ENCODE peak calls at places on chromosomes 11 and 22, in eight cellular contexts. One of them, this sample, is unnamed.

GRCh38 chr22:19266547-19267086 is 24.9 kb downstream of the CLTCL1 start:
- DNase-seq in RCC 7860: no peak
- DNase-seq in stimulated activated CD8-positive, alpha-beta memory T cell treated with anti-CD3 and anti-CD28 coated beads, Interleukin-15, amount 100 ng/mL, for 1 hour: no peak
- DNase-seq in activated CD4-positive, alpha-beta T cell treated with anti-CD3 and anti-CD28 coated beads, Interleukin-2, amount 50 U/mL, for 1 hour: no peak
- DNase-seq in NT2/D1: no peak
- DNase-seq in activated CD4-positive, CD25-positive, alpha-beta regulatory T cell: no peak
- DNase-seq in stimulated activated naive CD4-positive, alpha-beta T cell: no peak
- DNase-seq in CD4-positive, alpha-beta memory T cell: no peak
- DNase-seq in this sample: no peak

GRCh38 chr22:25210831-25211230 is 8.6 kb upstream of the CRYBB2 start:
- DNase-seq in RCC 7860: no peak
- DNase-seq in stimulated activated CD8-positive, alpha-beta memory T cell treated with anti-CD3 and anti-CD28 coated beads, Interleukin-15, amount 100 ng/mL, for 1 hour: no peak
- DNase-seq in activated CD4-positive, alpha-beta T cell treated with anti-CD3 and anti-CD28 coated beads, Interleukin-2, amount 50 U/mL, for 1 hour: no peak
- DNase-seq in NT2/D1: no peak
- DNase-seq in activated CD4-positive, CD25-positive, alpha-beta regulatory T cell: no peak
- DNase-seq in stimulated activated naive CD4-positive, alpha-beta T cell: no peak
- DNase-seq in CD4-positive, alpha-beta memory T cell: no peak
- DNase-seq in this sample: no peak

GRCh38 chr11:747176-748006 is at the start of gene TALDO1:
- DNase-seq in RCC 7860: peak; percentile 72
- DNase-seq in stimulated activated CD8-positive, alpha-beta memory T cell treated with anti-CD3 and anti-CD28 coated beads, Interleukin-15, amount 100 ng/mL, for 1 hour: peak; percentile 43
- DNase-seq in activated CD4-positive, alpha-beta T cell treated with anti-CD3 and anti-CD28 coated beads, Interleukin-2, amount 50 U/mL, for 1 hour: peak; percentile 72
- DNase-seq in NT2/D1: peak; percentile 86
- DNase-seq in activated CD4-positive, CD25-positive, alpha-beta regulatory T cell: peak; percentile 62
- DNase-seq in stimulated activated naive CD4-positive, alpha-beta T cell: peak; percentile 55
- DNase-seq in CD4-positive, alpha-beta memory T cell: peak; percentile 62
- DNase-seq in this sample: peak; percentile 96

GRCh38 chr22:38097557-38098409 is 12.7 kb downstream of the BAIAP2L2 start:
- DNase-seq in RCC 7860: no peak
- DNase-seq in stimulated activated CD8-positive, alpha-beta memory T cell treated with anti-CD3 and anti-CD28 coated beads, Interleukin-15, amount 100 ng/mL, for 1 hour: no peak
- DNase-seq in activated CD4-positive, alpha-beta T cell treated with anti-CD3 and anti-CD28 coated beads, Interleukin-2, amount 50 U/mL, for 1 hour: no peak
- DNase-seq in NT2/D1: no peak
- DNase-seq in activated CD4-positive, CD25-positive, alpha-beta regulatory T cell: no peak
- DNase-seq in stimulated activated naive CD4-positive, alpha-beta T cell: no peak
- DNase-seq in CD4-positive, alpha-beta memory T cell: no peak
- DNase-seq in this sample: peak; percentile 76

GRCh38 chr11:116284930-116285329 is 487.9 kb downstream of the BUD13 start:
- DNase-seq in RCC 7860: no peak
- DNase-seq in stimulated activated CD8-positive, alpha-beta memory T cell treated with anti-CD3 and anti-CD28 coated beads, Interleukin-15, amount 100 ng/mL, for 1 hour: no peak
- DNase-seq in activated CD4-positive, alpha-beta T cell treated with anti-CD3 and anti-CD28 coated beads, Interleukin-2, amount 50 U/mL, for 1 hour: no peak
- DNase-seq in NT2/D1: no peak
- DNase-seq in activated CD4-positive, CD25-positive, alpha-beta regulatory T cell: no peak
- DNase-seq in stimulated activated naive CD4-positive, alpha-beta T cell: no peak
- DNase-seq in CD4-positive, alpha-beta memory T cell: no peak
- DNase-seq in this sample: no peak

GRCh38 chr11:67248653-67249052 is 17.6 kb upstream of the GRK2 start:
- DNase-seq in RCC 7860: no peak
- DNase-seq in stimulated activated CD8-positive, alpha-beta memory T cell treated with anti-CD3 and anti-CD28 coated beads, Interleukin-15, amount 100 ng/mL, for 1 hour: no peak
- DNase-seq in activated CD4-positive, alpha-beta T cell treated with anti-CD3 and anti-CD28 coated beads, Interleukin-2, amount 50 U/mL, for 1 hour: no peak
- DNase-seq in NT2/D1: no peak
- DNase-seq in activated CD4-positive, CD25-positive, alpha-beta regulatory T cell: no peak
- DNase-seq in stimulated activated naive CD4-positive, alpha-beta T cell: no peak
- DNase-seq in CD4-positive, alpha-beta memory T cell: no peak
- DNase-seq in this sample: no peak

GRCh38 chr22:33975841-33976240 is 55.6 kb upstream of the LARGE1 start:
- DNase-seq in RCC 7860: no peak
- DNase-seq in stimulated activated CD8-positive, alpha-beta memory T cell treated with anti-CD3 and anti-CD28 coated beads, Interleukin-15, amount 100 ng/mL, for 1 hour: no peak
- DNase-seq in activated CD4-positive, alpha-beta T cell treated with anti-CD3 and anti-CD28 coated beads, Interleukin-2, amount 50 U/mL, for 1 hour: no peak
- DNase-seq in NT2/D1: no peak
- DNase-seq in activated CD4-positive, CD25-positive, alpha-beta regulatory T cell: no peak
- DNase-seq in stimulated activated naive CD4-positive, alpha-beta T cell: no peak
- DNase-seq in CD4-positive, alpha-beta memory T cell: no peak
- DNase-seq in this sample: no peak

GRCh38 chr11:79932612-79933011 is 491.8 kb upstream of the TENM4 start:
- DNase-seq in RCC 7860: no peak
- DNase-seq in stimulated activated CD8-positive, alpha-beta memory T cell treated with anti-CD3 and anti-CD28 coated beads, Interleukin-15, amount 100 ng/mL, for 1 hour: no peak
- DNase-seq in activated CD4-positive, alpha-beta T cell treated with anti-CD3 and anti-CD28 coated beads, Interleukin-2, amount 50 U/mL, for 1 hour: no peak
- DNase-seq in NT2/D1: no peak
- DNase-seq in activated CD4-positive, CD25-positive, alpha-beta regulatory T cell: no peak
- DNase-seq in stimulated activated naive CD4-positive, alpha-beta T cell: no peak
- DNase-seq in CD4-positive, alpha-beta memory T cell: no peak
- DNase-seq in this sample: no peak

GRCh38 chr11:65501005-65501529 is 2.2 kb downstream of the MALAT1 start:
- DNase-seq in RCC 7860: no peak
- DNase-seq in stimulated activated CD8-positive, alpha-beta memory T cell treated with anti-CD3 and anti-CD28 coated beads, Interleukin-15, amount 100 ng/mL, for 1 hour: no peak
- DNase-seq in activated CD4-positive, alpha-beta T cell treated with anti-CD3 and anti-CD28 coated beads, Interleukin-2, amount 50 U/mL, for 1 hour: no peak
- DNase-seq in NT2/D1: no peak
- DNase-seq in activated CD4-positive, CD25-positive, alpha-beta regulatory T cell: no peak
- DNase-seq in stimulated activated naive CD4-positive, alpha-beta T cell: no peak
- DNase-seq in CD4-positive, alpha-beta memory T cell: no peak
- DNase-seq in this sample: no peak

GRCh38 chr22:31497148-31497938 is 1.0 kb downstream of the SFI1 start:
- DNase-seq in RCC 7860: no peak
- DNase-seq in stimulated activated CD8-positive, alpha-beta memory T cell treated with anti-CD3 and anti-CD28 coated beads, Interleukin-15, amount 100 ng/mL, for 1 hour: no peak
- DNase-seq in activated CD4-positive, alpha-beta T cell treated with anti-CD3 and anti-CD28 coated beads, Interleukin-2, amount 50 U/mL, for 1 hour: no peak
- DNase-seq in NT2/D1: no peak
- DNase-seq in activated CD4-positive, CD25-positive, alpha-beta regulatory T cell: peak; percentile 25
- DNase-seq in stimulated activated naive CD4-positive, alpha-beta T cell: no peak
- DNase-seq in CD4-positive, alpha-beta memory T cell: peak; percentile 69
- DNase-seq in this sample: no peak

GRCh38 chr22:26916236-26916635 is 258.8 kb downstream of the MIAT start:
- DNase-seq in RCC 7860: no peak
- DNase-seq in stimulated activated CD8-positive, alpha-beta memory T cell treated with anti-CD3 and anti-CD28 coated beads, Interleukin-15, amount 100 ng/mL, for 1 hour: no peak
- DNase-seq in activated CD4-positive, alpha-beta T cell treated with anti-CD3 and anti-CD28 coated beads, Interleukin-2, amount 50 U/mL, for 1 hour: no peak
- DNase-seq in NT2/D1: no peak
- DNase-seq in activated CD4-positive, CD25-positive, alpha-beta regulatory T cell: no peak
- DNase-seq in stimulated activated naive CD4-positive, alpha-beta T cell: no peak
- DNase-seq in CD4-positive, alpha-beta memory T cell: no peak
- DNase-seq in this sample: no peak

GRCh38 chr11:75333807-75334140 is 17.7 kb downstream of the ARRB1 start:
- DNase-seq in RCC 7860: no peak
- DNase-seq in stimulated activated CD8-positive, alpha-beta memory T cell treated with anti-CD3 and anti-CD28 coated beads, Interleukin-15, amount 100 ng/mL, for 1 hour: no peak
- DNase-seq in activated CD4-positive, alpha-beta T cell treated with anti-CD3 and anti-CD28 coated beads, Interleukin-2, amount 50 U/mL, for 1 hour: no peak
- DNase-seq in NT2/D1: no peak
- DNase-seq in activated CD4-positive, CD25-positive, alpha-beta regulatory T cell: no peak
- DNase-seq in stimulated activated naive CD4-positive, alpha-beta T cell: no peak
- DNase-seq in CD4-positive, alpha-beta memory T cell: no peak
- DNase-seq in this sample: no peak

GRCh38 chr11:110491577-110492352 is 62.0 kb downstream of the FDX1 start:
- DNase-seq in RCC 7860: no peak
- DNase-seq in stimulated activated CD8-positive, alpha-beta memory T cell treated with anti-CD3 and anti-CD28 coated beads, Interleukin-15, amount 100 ng/mL, for 1 hour: no peak
- DNase-seq in activated CD4-positive, alpha-beta T cell treated with anti-CD3 and anti-CD28 coated beads, Interleukin-2, amount 50 U/mL, for 1 hour: no peak
- DNase-seq in NT2/D1: peak; percentile 22
- DNase-seq in activated CD4-positive, CD25-positive, alpha-beta regulatory T cell: no peak
- DNase-seq in stimulated activated naive CD4-positive, alpha-beta T cell: no peak
- DNase-seq in CD4-positive, alpha-beta memory T cell: no peak
- DNase-seq in this sample: no peak

GRCh38 chr22:26711205-26711958 is 54.0 kb downstream of the MIAT start:
- DNase-seq in RCC 7860: no peak
- DNase-seq in stimulated activated CD8-positive, alpha-beta memory T cell treated with anti-CD3 and anti-CD28 coated beads, Interleukin-15, amount 100 ng/mL, for 1 hour: no peak
- DNase-seq in activated CD4-positive, alpha-beta T cell treated with anti-CD3 and anti-CD28 coated beads, Interleukin-2, amount 50 U/mL, for 1 hour: no peak
- DNase-seq in NT2/D1: no peak
- DNase-seq in activated CD4-positive, CD25-positive, alpha-beta regulatory T cell: no peak
- DNase-seq in stimulated activated naive CD4-positive, alpha-beta T cell: no peak
- DNase-seq in CD4-positive, alpha-beta memory T cell: no peak
- DNase-seq in this sample: no peak

GRCh38 chr22:48507595-48508350 is 1319.9 kb downstream of the BRD1 start:
- DNase-seq in RCC 7860: no peak
- DNase-seq in stimulated activated CD8-positive, alpha-beta memory T cell treated with anti-CD3 and anti-CD28 coated beads, Interleukin-15, amount 100 ng/mL, for 1 hour: no peak
- DNase-seq in activated CD4-positive, alpha-beta T cell treated with anti-CD3 and anti-CD28 coated beads, Interleukin-2, amount 50 U/mL, for 1 hour: no peak
- DNase-seq in NT2/D1: no peak
- DNase-seq in activated CD4-positive, CD25-positive, alpha-beta regulatory T cell: no peak
- DNase-seq in stimulated activated naive CD4-positive, alpha-beta T cell: no peak
- DNase-seq in CD4-positive, alpha-beta memory T cell: no peak
- DNase-seq in this sample: no peak

GRCh38 chr11:35272391-35272821 is 133.4 kb downstream of the CD44 start:
- DNase-seq in RCC 7860: no peak
- DNase-seq in stimulated activated CD8-positive, alpha-beta memory T cell treated with anti-CD3 and anti-CD28 coated beads, Interleukin-15, amount 100 ng/mL, for 1 hour: no peak
- DNase-seq in activated CD4-positive, alpha-beta T cell treated with anti-CD3 and anti-CD28 coated beads, Interleukin-2, amount 50 U/mL, for 1 hour: peak; percentile 20
- DNase-seq in NT2/D1: no peak
- DNase-seq in activated CD4-positive, CD25-positive, alpha-beta regulatory T cell: no peak
- DNase-seq in stimulated activated naive CD4-positive, alpha-beta T cell: no peak
- DNase-seq in CD4-positive, alpha-beta memory T cell: peak; percentile 30
- DNase-seq in this sample: no peak

GRCh38 chr11:67503119-67504022 is 1.8 kb downstream of the PITPNM1 start:
- DNase-seq in RCC 7860: no peak
- DNase-seq in stimulated activated CD8-positive, alpha-beta memory T cell treated with anti-CD3 and anti-CD28 coated beads, Interleukin-15, amount 100 ng/mL, for 1 hour: no peak
- DNase-seq in activated CD4-positive, alpha-beta T cell treated with anti-CD3 and anti-CD28 coated beads, Interleukin-2, amount 50 U/mL, for 1 hour: no peak
- DNase-seq in NT2/D1: no peak
- DNase-seq in activated CD4-positive, CD25-positive, alpha-beta regulatory T cell: no peak
- DNase-seq in stimulated activated naive CD4-positive, alpha-beta T cell: no peak
- DNase-seq in CD4-positive, alpha-beta memory T cell: no peak
- DNase-seq in this sample: no peak

GRCh38 chr11:118927554-118928107 is 1.9 kb upstream of the BCL9L start:
- DNase-seq in RCC 7860: no peak
- DNase-seq in stimulated activated CD8-positive, alpha-beta memory T cell treated with anti-CD3 and anti-CD28 coated beads, Interleukin-15, amount 100 ng/mL, for 1 hour: no peak
- DNase-seq in activated CD4-positive, alpha-beta T cell treated with anti-CD3 and anti-CD28 coated beads, Interleukin-2, amount 50 U/mL, for 1 hour: no peak
- DNase-seq in NT2/D1: no peak
- DNase-seq in activated CD4-positive, CD25-positive, alpha-beta regulatory T cell: no peak
- DNase-seq in stimulated activated naive CD4-positive, alpha-beta T cell: no peak
- DNase-seq in CD4-positive, alpha-beta memory T cell: no peak
- DNase-seq in this sample: no peak

GRCh38 chr11:4884341-4884740 is 2.6 kb downstream of the OR51T1 start:
- DNase-seq in RCC 7860: no peak
- DNase-seq in stimulated activated CD8-positive, alpha-beta memory T cell treated with anti-CD3 and anti-CD28 coated beads, Interleukin-15, amount 100 ng/mL, for 1 hour: no peak
- DNase-seq in activated CD4-positive, alpha-beta T cell treated with anti-CD3 and anti-CD28 coated beads, Interleukin-2, amount 50 U/mL, for 1 hour: no peak
- DNase-seq in NT2/D1: no peak
- DNase-seq in activated CD4-positive, CD25-positive, alpha-beta regulatory T cell: no peak
- DNase-seq in stimulated activated naive CD4-positive, alpha-beta T cell: no peak
- DNase-seq in CD4-positive, alpha-beta memory T cell: no peak
- DNase-seq in this sample: no peak

GRCh38 chr11:119513806-119514170 is 90.8 kb upstream of the THY1 start:
- DNase-seq in RCC 7860: no peak
- DNase-seq in stimulated activated CD8-positive, alpha-beta memory T cell treated with anti-CD3 and anti-CD28 coated beads, Interleukin-15, amount 100 ng/mL, for 1 hour: no peak
- DNase-seq in activated CD4-positive, alpha-beta T cell treated with anti-CD3 and anti-CD28 coated beads, Interleukin-2, amount 50 U/mL, for 1 hour: no peak
- DNase-seq in NT2/D1: no peak
- DNase-seq in activated CD4-positive, CD25-positive, alpha-beta regulatory T cell: no peak
- DNase-seq in stimulated activated naive CD4-positive, alpha-beta T cell: no peak
- DNase-seq in CD4-positive, alpha-beta memory T cell: no peak
- DNase-seq in this sample: no peak

GRCh38 chr11:126345759-126346585 is 9.5 kb upstream of the ST3GAL4 start:
- DNase-seq in RCC 7860: no peak
- DNase-seq in stimulated activated CD8-positive, alpha-beta memory T cell treated with anti-CD3 and anti-CD28 coated beads, Interleukin-15, amount 100 ng/mL, for 1 hour: no peak
- DNase-seq in activated CD4-positive, alpha-beta T cell treated with anti-CD3 and anti-CD28 coated beads, Interleukin-2, amount 50 U/mL, for 1 hour: no peak
- DNase-seq in NT2/D1: no peak
- DNase-seq in activated CD4-positive, CD25-positive, alpha-beta regulatory T cell: no peak
- DNase-seq in stimulated activated naive CD4-positive, alpha-beta T cell: no peak
- DNase-seq in CD4-positive, alpha-beta memory T cell: no peak
- DNase-seq in this sample: no peak

GRCh38 chr11:122656073-122656630 is 630 bp downstream of the UBASH3B start:
- DNase-seq in RCC 7860: peak; percentile 5
- DNase-seq in stimulated activated CD8-positive, alpha-beta memory T cell treated with anti-CD3 and anti-CD28 coated beads, Interleukin-15, amount 100 ng/mL, for 1 hour: no peak
- DNase-seq in activated CD4-positive, alpha-beta T cell treated with anti-CD3 and anti-CD28 coated beads, Interleukin-2, amount 50 U/mL, for 1 hour: peak; percentile 40
- DNase-seq in NT2/D1: no peak
- DNase-seq in activated CD4-positive, CD25-positive, alpha-beta regulatory T cell: peak; percentile 40
- DNase-seq in stimulated activated naive CD4-positive, alpha-beta T cell: peak; percentile 36
- DNase-seq in CD4-positive, alpha-beta memory T cell: no peak
- DNase-seq in this sample: peak; percentile 75

GRCh38 chr11:44007746-44008501 is 39.9 kb upstream of the ACCSL start:
- DNase-seq in RCC 7860: no peak
- DNase-seq in stimulated activated CD8-positive, alpha-beta memory T cell treated with anti-CD3 and anti-CD28 coated beads, Interleukin-15, amount 100 ng/mL, for 1 hour: no peak
- DNase-seq in activated CD4-positive, alpha-beta T cell treated with anti-CD3 and anti-CD28 coated beads, Interleukin-2, amount 50 U/mL, for 1 hour: no peak
- DNase-seq in NT2/D1: no peak
- DNase-seq in activated CD4-positive, CD25-positive, alpha-beta regulatory T cell: no peak
- DNase-seq in stimulated activated naive CD4-positive, alpha-beta T cell: no peak
- DNase-seq in CD4-positive, alpha-beta memory T cell: no peak
- DNase-seq in this sample: no peak

This sample was measured in nephron progenitor cell.